ENCODE peak calls at places on chromosomes 16 and 17, in five cellular contexts. One of them, this sample, is unnamed.

GRCh38 chr16:85331685-85332084 is 219.4 kb upstream of the CIBAR2 start:
- DNase-seq in CD8-positive, alpha-beta T cell: no peak
- DNase-seq in AG08395: no peak
- DNase-seq in psoas muscle: no peak
- DNase-seq in aorta: no peak
- DNase-seq in this sample: no peak

GRCh38 chr16:70523621-70524405 is at the start of gene SF3B3:
- DNase-seq in psoas muscle: peak
- DNase-seq in aorta: peak
- DNase-seq in AG08395: peak
- DNase-seq in CD8-positive, alpha-beta T cell: peak
- DNase-seq in this sample: no peak

GRCh38 chr16:89004209-89004831 is 27.3 kb upstream of the CBFA2T3 start:
- DNase-seq in psoas muscle: no peak
- DNase-seq in aorta: peak
- DNase-seq in AG08395: no peak
- DNase-seq in CD8-positive, alpha-beta T cell: no peak
- DNase-seq in this sample: no peak

GRCh38 chr16:24820522-24820921 is 25.2 kb upstream of the SLC5A11 start:
- DNase-seq in CD8-positive, alpha-beta T cell: no peak
- DNase-seq in psoas muscle: no peak
- DNase-seq in AG08395: no peak
- DNase-seq in aorta: no peak
- DNase-seq in this sample: no peak

GRCh38 chr17:7839890-7840260 is 5.9 kb downstream of the KDM6B start:
- DNase-seq in aorta: no peak
- DNase-seq in CD8-positive, alpha-beta T cell: no peak
- DNase-seq in AG08395: no peak
- DNase-seq in psoas muscle: no peak
- DNase-seq in this sample: no peak

GRCh38 chr16:11576427-11577289 is 10.1 kb downstream of the LITAF start:
- DNase-seq in CD8-positive, alpha-beta T cell: no peak
- DNase-seq in AG08395: no peak
- DNase-seq in psoas muscle: no peak
- DNase-seq in aorta: peak
- DNase-seq in this sample: no peak

GRCh38 chr17:33962857-33963655 is 292.0 kb upstream of the CCL2 start:
- DNase-seq in psoas muscle: no peak
- DNase-seq in aorta: no peak
- DNase-seq in AG08395: no peak
- DNase-seq in CD8-positive, alpha-beta T cell: no peak
- DNase-seq in this sample: peak

GRCh38 chr17:62869885-62870580 is 61.9 kb upstream of the MARCHF10 start:
- DNase-seq in AG08395: peak
- DNase-seq in aorta: no peak
- DNase-seq in psoas muscle: no peak
- DNase-seq in CD8-positive, alpha-beta T cell: no peak
- DNase-seq in this sample: no peak

GRCh38 chr16:86444274-86445060 is 65.9 kb upstream of the FOXF1 start:
- DNase-seq in aorta: no peak
- DNase-seq in CD8-positive, alpha-beta T cell: no peak
- DNase-seq in psoas muscle: no peak
- DNase-seq in AG08395: no peak
- DNase-seq in this sample: no peak

GRCh38 chr17:4786111-4786491 is at the start of gene VMO1:
- DNase-seq in CD8-positive, alpha-beta T cell: no peak
- DNase-seq in psoas muscle: no peak
- DNase-seq in aorta: no peak
- DNase-seq in AG08395: peak
- DNase-seq in this sample: no peak

GRCh38 chr17:79781012-79781665 is 3.2 kb downstream of the CBX2 start:
- DNase-seq in aorta: peak
- DNase-seq in AG08395: no peak
- DNase-seq in psoas muscle: no peak
- DNase-seq in CD8-positive, alpha-beta T cell: no peak
- DNase-seq in this sample: no peak

GRCh38 chr17:32486701-32487459 is at the start of gene CDK5R1:
- DNase-seq in aorta: peak
- DNase-seq in AG08395: peak
- DNase-seq in psoas muscle: peak
- DNase-seq in CD8-positive, alpha-beta T cell: peak
- DNase-seq in this sample: no peak

GRCh38 chr16:57092786-57093301 is 461 bp downstream of the CPNE2 start:
- DNase-seq in CD8-positive, alpha-beta T cell: peak
- DNase-seq in psoas muscle: peak
- DNase-seq in aorta: peak
- DNase-seq in AG08395: no peak
- DNase-seq in this sample: no peak

GRCh38 chr16:77807-78443 is at the start of gene MPG:
- DNase-seq in AG08395: peak
- DNase-seq in psoas muscle: peak
- DNase-seq in aorta: peak
- DNase-seq in CD8-positive, alpha-beta T cell: peak
- DNase-seq in this sample: no peak

GRCh38 chr16:3992297-3993051 is 112.0 kb upstream of the CREBBP start:
- DNase-seq in psoas muscle: no peak
- DNase-seq in AG08395: no peak
- DNase-seq in CD8-positive, alpha-beta T cell: no peak
- DNase-seq in aorta: no peak
- DNase-seq in this sample: no peak

GRCh38 chr16:54936979-54937672 is 6.5 kb downstream of the IRX5 start:
- DNase-seq in CD8-positive, alpha-beta T cell: no peak
- DNase-seq in psoas muscle: no peak
- DNase-seq in aorta: no peak
- DNase-seq in AG08395: peak
- DNase-seq in this sample: no peak

GRCh38 chr17:19742495-19742894 is 5.6 kb downstream of the ALDH3A1 start:
- DNase-seq in AG08395: no peak
- DNase-seq in psoas muscle: no peak
- DNase-seq in CD8-positive, alpha-beta T cell: no peak
- DNase-seq in aorta: no peak
- DNase-seq in this sample: no peak

GRCh38 chr17:18182190-18182977 is 1.2 kb upstream of the ALKBH5 start:
- DNase-seq in AG08395: no peak
- DNase-seq in CD8-positive, alpha-beta T cell: no peak
- DNase-seq in aorta: peak
- DNase-seq in psoas muscle: peak
- DNase-seq in this sample: no peak

GRCh38 chr17:59848778-59849177 is 44.0 kb downstream of the TUBD1 start:
- DNase-seq in CD8-positive, alpha-beta T cell: no peak
- DNase-seq in aorta: peak
- DNase-seq in AG08395: no peak
- DNase-seq in psoas muscle: peak
- DNase-seq in this sample: peak

GRCh38 chr16:20285993-20286499 is 41.3 kb downstream of the GP2 start:
- DNase-seq in aorta: no peak
- DNase-seq in CD8-positive, alpha-beta T cell: no peak
- DNase-seq in AG08395: no peak
- DNase-seq in psoas muscle: no peak
- DNase-seq in this sample: no peak

GRCh38 chr17:19460695-19461094 is 49.7 kb downstream of the RNF112 start:
- DNase-seq in psoas muscle: peak
- DNase-seq in aorta: no peak
- DNase-seq in CD8-positive, alpha-beta T cell: no peak
- DNase-seq in AG08395: peak
- DNase-seq in this sample: no peak

GRCh38 chr16:6903671-6904070 is 429.0 kb upstream of the RBFOX1 start:
- DNase-seq in CD8-positive, alpha-beta T cell: no peak
- DNase-seq in aorta: no peak
- DNase-seq in psoas muscle: no peak
- DNase-seq in AG08395: no peak
- DNase-seq in this sample: no peak

GRCh38 chr17:1150863-1151685 is 28.7 kb downstream of the ABR start:
- DNase-seq in aorta: no peak
- DNase-seq in CD8-positive, alpha-beta T cell: no peak
- DNase-seq in psoas muscle: no peak
- DNase-seq in AG08395: no peak
- DNase-seq in this sample: no peak

GRCh38 chr17:78124081-78124835 is 4.3 kb downstream of the TMC6 start:
- DNase-seq in CD8-positive, alpha-beta T cell: peak
- DNase-seq in aorta: no peak
- DNase-seq in AG08395: no peak
- DNase-seq in psoas muscle: no peak
- DNase-seq in this sample: no peak

GRCh38 chr17:80414508-80414802 is 512 bp upstream of the ENDOV start:
- DNase-seq in CD8-positive, alpha-beta T cell: no peak
- DNase-seq in psoas muscle: no peak
- DNase-seq in aorta: no peak
- DNase-seq in AG08395: no peak
- DNase-seq in this sample: no peak

GRCh38 chr16:19639986-19640421 is 78.0 kb downstream of the KNOP1 start:
- DNase-seq in psoas muscle: no peak
- DNase-seq in AG08395: no peak
- DNase-seq in aorta: no peak
- DNase-seq in CD8-positive, alpha-beta T cell: peak
- DNase-seq in this sample: no peak

GRCh38 chr16:88815901-88816589 is 4.3 kb upstream of the APRT start:
- DNase-seq in aorta: no peak
- DNase-seq in AG08395: no peak
- DNase-seq in CD8-positive, alpha-beta T cell: peak
- DNase-seq in psoas muscle: no peak
- DNase-seq in this sample: no peak